ENCODE peak calls at places on chromosomes 12 and 14, in seven cellular contexts. D, A, Q, R, W, U and X are unnamed samples.

GRCh38 chr12:124680863-124681778 is 113.7 kb upstream of the NCOR2 start:
- DNase-seq in Q (no peak), W (peak), U (no peak), A (no peak), R (peak), D (peak), X (no peak)

GRCh38 chr12:25283006-25283405 is 32.3 kb upstream of the KRAS start:
- DNase-seq in A (no peak), R (no peak), U (no peak), W (no peak), Q (no peak), D (no peak), X (no peak)

GRCh38 chr14:105486974-105487448 is 325 bp downstream of the CRIP1 start:
- DNase-seq in A (no peak), D (peak), Q (peak), U (no peak), R (no peak), W (peak), X (peak)

GRCh38 chr12:94228488-94228907 is 80.1 kb downstream of the PLXNC1 start:
- DNase-seq in U (no peak), Q (no peak), D (no peak), W (no peak), R (no peak), A (no peak), X (no peak)

GRCh38 chr12:80754259-80754658 is 37.5 kb downstream of the MYF5 start:
- DNase-seq in Q (no peak), W (no peak), R (no peak), D (no peak), U (no peak), A (no peak), X (no peak)

GRCh38 chr12:108564724-108565123 is 2.3 kb downstream of the ISCU start:
- DNase-seq in Q (no peak), W (no peak), R (no peak), U (no peak), D (no peak), A (no peak), X (no peak)

GRCh38 chr12:52499836-52500560 is 6.9 kb upstream of the KRT6A start:
- DNase-seq in Q (no peak), R (no peak), A (no peak), D (no peak), U (no peak), W (no peak), X (no peak)

GRCh38 chr12:92469837-92470236 is 233.0 kb upstream of the PLEKHG7 start:
- DNase-seq in R (no peak), D (no peak), A (no peak), Q (no peak), U (no peak), W (peak), X (no peak)

GRCh38 chr12:101803978-101804377 is 26.8 kb downstream of the GNPTAB start:
- DNase-seq in D (no peak), U (no peak), R (no peak), W (no peak), Q (no peak), A (no peak), X (no peak)

GRCh38 chr12:109880049-109880931 is at the start of gene GLTP:
- DNase-seq in R (no peak), A (peak), D (peak), W (peak), U (peak), Q (peak), X (peak)

GRCh38 chr12:68189766-68190700 is 30.5 kb upstream of the IFNG start:
- DNase-seq in R (peak), D (peak), A (no peak), U (no peak), Q (no peak), W (no peak), X (no peak)

GRCh38 chr14:64444984-64445845 is 20.1 kb upstream of the AKAP5 start:
- DNase-seq in A (no peak), R (peak), D (peak), Q (no peak), W (no peak), U (no peak), X (peak)

GRCh38 chr14:68961361-68961760 is 17.7 kb downstream of the ACTN1 start:
- DNase-seq in D (no peak), A (no peak), U (no peak), Q (no peak), W (no peak), R (no peak), X (no peak)

GRCh38 chr12:51517800-51518199 is 73.2 kb upstream of the SCN8A start:
- DNase-seq in W (no peak), D (no peak), A (no peak), Q (no peak), U (no peak), R (no peak), X (no peak)

GRCh38 chr12:127342861-127343260 is 924.1 kb upstream of the TMEM132C start:
- DNase-seq in W (no peak), Q (no peak), D (no peak), U (no peak), A (no peak), R (no peak), X (no peak)

GRCh38 chr12:49974677-49975369 is 2.1 kb downstream of the AQP6 start:
- DNase-seq in A (no peak), U (no peak), Q (no peak), D (no peak), R (no peak), W (no peak), X (no peak)

GRCh38 chr12:7460375-7461259 is 16.7 kb upstream of the CD163L1 start:
- DNase-seq in U (peak), A (peak), R (peak), Q (peak), W (no peak), D (peak), X (no peak)

GRCh38 chr12:104457746-104458644 is 1.2 kb downstream of the CHST11 start:
- DNase-seq in A (peak), U (peak), R (no peak), W (peak), D (peak), Q (peak), X (peak)

GRCh38 chr14:73802431-73803188 is 49.0 kb upstream of the PTGR2 start:
- DNase-seq in U (no peak), D (no peak), R (no peak), A (peak), Q (no peak), W (no peak), X (no peak)